ENCODE peak calls at places on chromosomes 6 and 20, in ten cellular contexts. T, Y, Z, G, W, M, E, P, J and A are unnamed samples.

GRCh38 chr6:163030980-163031379 is 303.2 kb downstream of the PACRG start:
- DNase-seq in T (no peak), Y (no peak), Z (no peak), G (no peak), W (no peak), M (no peak), E (no peak), P (no peak), J (no peak), A (no peak)

GRCh38 chr6:73027691-73028090 is 197.6 kb downstream of the KHDC1L start:
- DNase-seq in T (no peak), Y (no peak), Z (no peak), G (no peak), W (no peak), M (no peak), E (no peak), P (no peak), J (no peak), A (no peak)

GRCh38 chr20:40081653-40082052 is 607.4 kb downstream of the MAFB start:
- DNase-seq in T (no peak), Y (no peak), Z (no peak), G (no peak), W (no peak), M (no peak), E (no peak), P (no peak), J (no peak), A (no peak)

GRCh38 chr6:14703586-14703985 is 542.3 kb upstream of the JARID2 start:
- DNase-seq in T (no peak), Y (no peak), Z (no peak), G (peak; percentile 53), W (no peak), M (no peak), E (no peak), P (no peak), J (no peak), A (no peak)

GRCh38 chr20:57465486-57465885 is 59.5 kb downstream of the CTCFL start:
- DNase-seq in T (no peak), Y (no peak), Z (no peak), G (no peak), W (no peak), M (no peak), E (no peak), P (no peak), J (no peak), A (no peak)

GRCh38 chr20:32945710-32946221 is 58.5 kb downstream of the SUN5 start:
- DNase-seq in T (peak; percentile 43), Y (peak; percentile 31), Z (peak; percentile 37), G (peak; percentile 34), W (no peak), M (peak; percentile 13), E (no peak), P (no peak), J (peak; percentile 39), A (no peak)

GRCh38 chr6:53898026-53898795 is 103.4 kb downstream of the LRRC1 start:
- DNase-seq in T (no peak), Y (no peak), Z (no peak), G (peak; percentile 55), W (no peak), M (no peak), E (no peak), P (no peak), J (no peak), A (no peak)

GRCh38 chr6:53765270-53765669 is 29.5 kb upstream of the LRRC1 start:
- DNase-seq in T (no peak), Y (no peak), Z (no peak), G (no peak), W (no peak), M (no peak), E (no peak), P (no peak), J (no peak), A (no peak)

GRCh38 chr20:49306903-49307336 is 29.1 kb upstream of the ZNFX1 start:
- DNase-seq in T (no peak), Y (no peak), Z (no peak), G (no peak), W (no peak), M (no peak), E (no peak), P (no peak), J (no peak), A (no peak)

GRCh38 chr20:11651647-11652046 is 266.0 kb upstream of the BTBD3 start:
- DNase-seq in T (no peak), Y (no peak), Z (no peak), G (no peak), W (no peak), M (no peak), E (no peak), P (no peak), J (no peak), A (no peak)

GRCh38 chr20:4912380-4913142 is 88.7 kb downstream of the SLC23A2 start:
- DNase-seq in T (no peak), Y (no peak), Z (peak; percentile 24), G (no peak), W (no peak), M (no peak), E (no peak), P (no peak), J (no peak), A (no peak)

GRCh38 chr6:148559848-148560433 is 186.9 kb upstream of the UST start:
- DNase-seq in T (peak; percentile 94), Y (peak; percentile 87), Z (peak; percentile 71), G (peak; percentile 72), W (peak; percentile 86), M (no peak), E (peak; percentile 76), P (peak; percentile 72), J (peak; percentile 47), A (peak; percentile 89)

GRCh38 chr6:26388441-26388840 is 5.5 kb downstream of the BTN2A2 start:
- DNase-seq in T (no peak), Y (no peak), Z (no peak), G (no peak), W (no peak), M (no peak), E (no peak), P (no peak), J (no peak), A (no peak)
- TF ChIP-seq CTCF in T (no peak), Y (no peak), Z (no peak), G (no peak), W (no peak), M (no peak), E (no peak), P (no peak), J (no peak), A (no peak)

DNA sequence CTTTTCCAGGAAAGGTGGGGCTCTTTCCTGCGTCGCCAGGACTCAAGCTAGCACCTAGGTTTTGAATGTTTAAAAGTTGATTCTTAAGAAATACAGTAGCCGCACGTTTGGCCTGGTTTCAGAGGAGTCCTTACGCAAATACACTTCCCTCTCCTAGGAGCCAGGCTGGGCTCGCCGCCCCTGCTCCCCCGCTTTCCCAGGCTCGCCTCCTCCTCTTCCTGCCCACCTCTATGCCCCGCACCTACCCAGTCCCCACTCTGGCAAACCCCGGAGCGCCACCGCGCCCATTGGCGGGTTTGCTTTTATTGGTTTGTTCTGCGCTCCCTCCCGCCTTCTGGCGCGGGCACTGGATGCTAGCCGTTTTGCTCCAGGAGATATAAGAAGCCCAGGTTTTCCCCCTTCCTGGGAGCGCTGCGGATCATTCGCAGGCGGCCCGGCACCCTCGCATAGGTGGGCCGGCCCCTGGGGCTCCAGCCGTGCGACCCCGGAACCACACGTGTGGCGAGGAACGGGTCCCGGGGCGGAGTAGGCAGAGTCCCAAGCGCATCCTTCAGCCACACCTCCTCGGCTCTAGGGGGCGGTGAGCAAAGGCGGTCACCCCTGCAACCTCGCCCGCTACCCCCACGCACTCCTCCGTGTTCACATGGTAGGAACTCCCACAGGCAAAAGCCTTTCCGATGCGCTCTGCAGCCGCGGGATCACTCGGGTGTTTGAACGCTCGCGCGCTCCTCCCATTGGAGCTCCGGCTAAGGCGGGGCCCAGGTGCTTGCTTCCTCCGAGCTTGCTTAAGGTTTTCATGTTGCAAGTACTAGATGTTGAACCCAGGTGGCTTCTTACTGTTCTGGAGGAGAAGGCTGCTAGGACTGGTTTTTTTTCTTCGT is 119.0 kb downstream of the RTN4IP1 start:
- DNase-seq in T (peak; percentile 77), Y (peak; percentile 36), Z (peak; percentile 85), G (peak; percentile 59), W (peak; percentile 74), M (no peak), E (peak; percentile 30), P (peak; percentile 28), J (peak; percentile 95), A (peak; percentile 53)
- TF ChIP-seq CTCF in T (peak; percentile 47), Y (no peak), Z (no peak), G (no peak), W (no peak), M (peak; percentile 62), E (no peak), P (no peak), J (no peak), A (no peak)

DNA sequence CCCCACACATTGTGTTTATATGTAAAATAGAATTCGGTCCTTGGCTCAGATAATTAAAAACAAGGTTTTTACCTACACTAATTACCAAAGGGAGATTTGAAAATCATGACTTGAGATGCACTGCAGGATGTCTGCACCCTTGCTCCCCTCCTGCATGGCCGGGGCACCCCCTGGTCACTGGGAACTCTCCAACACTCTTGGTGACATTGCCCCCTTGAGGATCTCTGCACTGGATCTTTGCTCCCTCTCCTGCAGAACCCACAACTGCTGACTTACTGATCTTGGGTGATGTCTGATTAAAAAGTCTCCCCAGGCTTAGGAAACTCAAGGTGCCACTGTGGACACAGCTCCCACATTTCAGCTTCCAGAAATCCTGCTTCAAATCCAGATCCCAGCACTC is 17.1 kb upstream of the CSNK2A1 start:
- DNase-seq in T (no peak), Y (no peak), Z (no peak), G (no peak), W (no peak), M (no peak), E (no peak), P (no peak), J (no peak), A (no peak)
- TF ChIP-seq CTCF in T (peak; percentile 7), Y (no peak), Z (no peak), G (peak; percentile 6), W (no peak), M (no peak), E (no peak), P (no peak), J (no peak), A (no peak)

GRCh38 chr6:10413850-10414765 is 766 bp downstream of the TFAP2A start:
- DNase-seq in T (peak; percentile 70), Y (no peak), Z (no peak), G (no peak), W (no peak), M (no peak), E (no peak), P (no peak), J (peak; percentile 83), A (peak; percentile 52)

GRCh38 chr6:10416516-10416862 is 1.6 kb upstream of the TFAP2A start:
- DNase-seq in T (no peak), Y (no peak), Z (no peak), G (no peak), W (no peak), M (no peak), E (no peak), P (no peak), J (peak; percentile 62), A (no peak)

GRCh38 chr6:10415593-10416480 is 963 bp upstream of the TFAP2A start:
- DNase-seq in T (no peak), Y (no peak), Z (no peak), G (no peak), W (no peak), M (no peak), E (no peak), P (no peak), J (peak; percentile 61), A (no peak)

GRCh38 chr6:10412948-10413849 is 1.7 kb downstream of the TFAP2A start:
- DNase-seq in T (peak; percentile 81), Y (no peak), Z (peak; percentile 51), G (no peak), W (no peak), M (no peak), E (no peak), P (no peak), J (peak; percentile 38), A (peak; percentile 45)

GRCh38 chr6:10414766-10415592 is at the start of gene TFAP2A:
- DNase-seq in T (peak; percentile 78), Y (no peak), Z (no peak), G (no peak), W (no peak), M (no peak), E (no peak), P (no peak), J (peak; percentile 96), A (no peak)
- TF ChIP-seq CTCF in T (no peak), Y (no peak), Z (no peak), G (peak; percentile 36), W (no peak), M (peak; percentile 77), E (no peak), P (no peak), J (peak; percentile 53), A (no peak)